ENCODE peak calls at places on chromosomes 4 and X, in ten cellular contexts. One of them, this sample, is unnamed.

GRCh38 chr4:159950707-159951106 is 847.8 kb downstream of the RAPGEF2 start:
- DNase-seq in K562: no peak
- DNase-seq in astrocyte: no peak
- DNase-seq in HepG2: no peak
- DNase-seq in HCT116: no peak
- DNase-seq in IMR-90: no peak
- DNase-seq in endothelial cell of umbilical vein: no peak
- DNase-seq in PC-3: no peak
- DNase-seq in mammary epithelial cell: no peak
- DNase-seq in SK-N-SH: no peak
- DNase-seq in this sample: no peak

GRCh38 chr4:76874176-76874575 is 23.8 kb downstream of the SOWAHB start:
- DNase-seq in mammary epithelial cell: no peak
- DNase-seq in IMR-90: no peak
- DNase-seq in endothelial cell of umbilical vein: no peak
- DNase-seq in SK-N-SH: peak; percentile 15
- DNase-seq in HepG2: no peak
- DNase-seq in PC-3: no peak
- DNase-seq in HCT116: no peak
- DNase-seq in astrocyte: no peak
- DNase-seq in K562: no peak
- DNase-seq in this sample: peak; percentile 53

GRCh38 chr4:139633661-139634060 is 32.0 kb upstream of the MGST2 start:
- DNase-seq in IMR-90: peak; percentile 20
- DNase-seq in mammary epithelial cell: no peak
- DNase-seq in endothelial cell of umbilical vein: peak; percentile 29
- DNase-seq in PC-3: peak; percentile 70
- DNase-seq in SK-N-SH: no peak
- DNase-seq in astrocyte: no peak
- DNase-seq in K562: no peak
- DNase-seq in HCT116: no peak
- DNase-seq in HepG2: peak; percentile 38
- DNase-seq in this sample: peak; percentile 83

GRCh38 chr4:155820887-155821529 is 45.1 kb downstream of the ASIC5 start:
- DNase-seq in SK-N-SH: no peak
- DNase-seq in endothelial cell of umbilical vein: no peak
- DNase-seq in mammary epithelial cell: no peak
- DNase-seq in K562: no peak
- DNase-seq in PC-3: no peak
- DNase-seq in astrocyte: no peak
- DNase-seq in HCT116: no peak
- DNase-seq in HepG2: no peak
- DNase-seq in IMR-90: no peak
- DNase-seq in this sample: no peak

GRCh38 chr4:113869743-113870375 is 108.3 kb upstream of the CAMK2D start:
- DNase-seq in astrocyte: peak; percentile 75
- DNase-seq in PC-3: peak; percentile 40
- DNase-seq in HepG2: no peak
- DNase-seq in HCT116: peak; percentile 1
- DNase-seq in SK-N-SH: no peak
- DNase-seq in IMR-90: peak; percentile 74
- DNase-seq in K562: no peak
- DNase-seq in endothelial cell of umbilical vein: peak; percentile 27
- DNase-seq in mammary epithelial cell: peak; percentile 90
- DNase-seq in this sample: no peak

GRCh38 chr4:173191623-173192041 is 23.0 kb downstream of the GALNT7 start:
- DNase-seq in PC-3: peak; percentile 90
- DNase-seq in K562: no peak
- DNase-seq in IMR-90: peak; percentile 52
- DNase-seq in HCT116: no peak
- DNase-seq in HepG2: no peak
- DNase-seq in SK-N-SH: no peak
- DNase-seq in mammary epithelial cell: peak; percentile 94
- DNase-seq in astrocyte: peak; percentile 60
- DNase-seq in endothelial cell of umbilical vein: peak; percentile 81
- DNase-seq in this sample: no peak

GRCh38 chr4:185955817-185956542 is 113.0 kb upstream of the TLR3 start:
- DNase-seq in HCT116: no peak
- DNase-seq in astrocyte: no peak
- DNase-seq in SK-N-SH: peak; percentile 50
- DNase-seq in HepG2: no peak
- DNase-seq in mammary epithelial cell: no peak
- DNase-seq in K562: no peak
- DNase-seq in PC-3: no peak
- DNase-seq in IMR-90: no peak
- DNase-seq in endothelial cell of umbilical vein: no peak
- DNase-seq in this sample: no peak

GRCh38 chr4:41839945-41840854 is 91.7 kb upstream of the PHOX2B start:
- DNase-seq in PC-3: peak; percentile 75
- DNase-seq in SK-N-SH: no peak
- DNase-seq in mammary epithelial cell: peak; percentile 61
- DNase-seq in astrocyte: no peak
- DNase-seq in endothelial cell of umbilical vein: no peak
- DNase-seq in K562: no peak
- DNase-seq in HCT116: no peak
- DNase-seq in IMR-90: no peak
- DNase-seq in HepG2: no peak
- DNase-seq in this sample: no peak

GRCh38 chr4:109232666-109233065 is 69.8 kb downstream of the COL25A1 start:
- DNase-seq in SK-N-SH: no peak
- DNase-seq in HepG2: no peak
- DNase-seq in IMR-90: no peak
- DNase-seq in astrocyte: peak; percentile 11
- DNase-seq in endothelial cell of umbilical vein: no peak
- DNase-seq in PC-3: no peak
- DNase-seq in mammary epithelial cell: no peak
- DNase-seq in K562: no peak
- DNase-seq in HCT116: no peak
- DNase-seq in this sample: no peak

GRCh38 chrX:133610056-133610455 is 194.8 kb upstream of the GPC4 start:
- DNase-seq in HepG2: no peak
- DNase-seq in K562: no peak
- DNase-seq in IMR-90: no peak
- DNase-seq in endothelial cell of umbilical vein: no peak
- DNase-seq in HCT116: no peak
- DNase-seq in mammary epithelial cell: no peak
- DNase-seq in SK-N-SH: no peak
- DNase-seq in PC-3: peak; percentile 10
- DNase-seq in astrocyte: peak; percentile 76
- DNase-seq in this sample: no peak

GRCh38 chrX:13647709-13648212 is 5.2 kb upstream of the TCEANC start:
- DNase-seq in IMR-90: peak; percentile 89
- DNase-seq in HepG2: peak; percentile 78
- DNase-seq in PC-3: no peak
- DNase-seq in SK-N-SH: no peak
- DNase-seq in HCT116: peak; percentile 57
- DNase-seq in K562: peak; percentile 72
- DNase-seq in mammary epithelial cell: no peak
- DNase-seq in endothelial cell of umbilical vein: peak; percentile 64
- DNase-seq in astrocyte: peak; percentile 74
- DNase-seq in this sample: no peak

DNA sequence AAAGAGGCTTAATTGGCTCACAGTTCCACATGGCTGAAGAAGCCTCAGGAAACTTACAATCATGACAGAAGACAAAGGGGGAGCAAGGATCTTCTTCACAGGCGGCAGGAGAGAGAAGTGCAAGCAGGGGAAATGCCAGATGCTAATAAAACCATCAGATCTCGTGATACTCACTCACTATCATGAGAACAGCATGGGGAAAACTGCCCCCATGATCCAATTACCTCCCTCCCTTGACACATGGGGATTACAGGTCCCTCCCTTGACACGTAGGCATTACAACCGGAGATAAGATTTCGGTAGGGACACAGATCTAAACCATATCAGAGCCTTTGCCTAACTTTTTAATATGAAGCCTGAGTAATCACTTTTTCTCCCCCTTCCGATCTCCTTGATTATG is 43.7 kb upstream of the MAPK10 start:
- DNase-seq in mammary epithelial cell: no peak
- DNase-seq in HepG2: no peak
- DNase-seq in astrocyte: no peak
- DNase-seq in K562: no peak
- DNase-seq in SK-N-SH: no peak
- DNase-seq in IMR-90: no peak
- DNase-seq in PC-3: no peak
- DNase-seq in HCT116: no peak
- DNase-seq in endothelial cell of umbilical vein: no peak
- DNase-seq in this sample: peak; percentile 55
- H3K4me3 ChIP-seq in mammary epithelial cell: no peak overlapping the region
- H3K4me3 ChIP-seq in HepG2: no peak overlapping the region
- H3K4me3 ChIP-seq in astrocyte: no peak overlapping the region
- H3K4me3 ChIP-seq in K562: no peak overlapping the region
- H3K4me3 ChIP-seq in SK-N-SH: no peak overlapping the region
- H3K4me3 ChIP-seq in IMR-90: no peak overlapping the region
- H3K4me3 ChIP-seq in PC-3: no peak overlapping the region
- H3K4me3 ChIP-seq in HCT116: no peak overlapping the region
- H3K4me3 ChIP-seq in endothelial cell of umbilical vein: no peak overlapping the region
- H3K4me3 ChIP-seq in this sample: peak overlapping the region; percentile 25

DNA sequence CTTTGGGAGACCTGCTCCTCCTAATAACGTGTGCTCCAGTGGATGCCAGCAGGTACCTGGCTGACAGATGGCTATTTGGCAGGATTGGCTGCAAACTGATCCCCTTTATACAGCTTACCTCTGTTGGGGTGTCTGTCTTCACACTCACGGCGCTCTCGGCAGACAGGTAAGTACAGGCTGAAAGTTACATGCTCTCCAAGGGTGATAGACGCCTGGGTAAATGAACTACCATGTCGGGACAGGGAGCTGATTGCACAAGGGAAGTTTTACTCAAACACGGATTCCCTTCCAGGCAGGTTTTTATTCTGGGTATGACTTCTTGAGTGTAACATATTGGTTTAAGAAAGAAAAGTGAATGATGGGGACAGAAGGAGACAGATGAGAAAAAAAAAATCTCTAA is 836 bp downstream of the GRPR start:
- DNase-seq in mammary epithelial cell: no peak
- DNase-seq in IMR-90: no peak
- DNase-seq in PC-3: peak; percentile 14
- DNase-seq in astrocyte: no peak
- DNase-seq in endothelial cell of umbilical vein: no peak
- DNase-seq in HCT116: no peak
- DNase-seq in HepG2: no peak
- DNase-seq in K562: no peak
- DNase-seq in SK-N-SH: no peak
- DNase-seq in this sample: no peak
- H3K9ac ChIP-seq in mammary epithelial cell: no peak overlapping the region
- H3K9ac ChIP-seq in IMR-90: no peak overlapping the region
- H3K9ac ChIP-seq in PC-3: peak overlapping the region; percentile 63
- H3K9ac ChIP-seq in astrocyte: no peak overlapping the region
- H3K9ac ChIP-seq in endothelial cell of umbilical vein: no peak overlapping the region
- H3K9ac ChIP-seq in HCT116: no peak overlapping the region
- H3K9ac ChIP-seq in HepG2: no peak overlapping the region
- H3K9ac ChIP-seq in K562: no peak overlapping the region
- H3K9ac ChIP-seq in SK-N-SH: no peak overlapping the region
- H3K9ac ChIP-seq in this sample: peak overlapping the region; percentile 15

GRCh38 chr4:47701286-47701685 is 136.6 kb downstream of the CORIN start:
- DNase-seq in IMR-90: no peak
- DNase-seq in astrocyte: no peak
- DNase-seq in HepG2: no peak
- DNase-seq in mammary epithelial cell: no peak
- DNase-seq in HCT116: no peak
- DNase-seq in SK-N-SH: no peak
- DNase-seq in endothelial cell of umbilical vein: no peak
- DNase-seq in PC-3: no peak
- DNase-seq in K562: no peak
- DNase-seq in this sample: no peak

GRCh38 chr4:47703964-47704363 is 133.9 kb downstream of the CORIN start:
- DNase-seq in K562: no peak
- DNase-seq in IMR-90: no peak
- DNase-seq in HCT116: no peak
- DNase-seq in SK-N-SH: no peak
- DNase-seq in mammary epithelial cell: no peak
- DNase-seq in endothelial cell of umbilical vein: no peak
- DNase-seq in PC-3: no peak
- DNase-seq in HepG2: no peak
- DNase-seq in astrocyte: no peak
- DNase-seq in this sample: no peak

GRCh38 chr4:47703008-47703407 is 134.9 kb downstream of the CORIN start:
- DNase-seq in SK-N-SH: no peak
- DNase-seq in HCT116: no peak
- DNase-seq in mammary epithelial cell: no peak
- DNase-seq in IMR-90: no peak
- DNase-seq in endothelial cell of umbilical vein: no peak
- DNase-seq in K562: no peak
- DNase-seq in PC-3: no peak
- DNase-seq in HepG2: no peak
- DNase-seq in astrocyte: no peak
- DNase-seq in this sample: peak; percentile 57

GRCh38 chr4:47704693-47705325 is 133.1 kb downstream of the CORIN start:
- DNase-seq in endothelial cell of umbilical vein: peak; percentile 22
- DNase-seq in SK-N-SH: peak; percentile 58
- DNase-seq in IMR-90: peak; percentile 37
- DNase-seq in astrocyte: no peak
- DNase-seq in K562: no peak
- DNase-seq in PC-3: peak; percentile 38
- DNase-seq in mammary epithelial cell: no peak
- DNase-seq in HCT116: no peak
- DNase-seq in HepG2: peak; percentile 58
- DNase-seq in this sample: peak; percentile 87

GRCh38 chr4:47705326-47705981 is 132.4 kb downstream of the CORIN start:
- DNase-seq in HepG2: peak; percentile 36
- DNase-seq in PC-3: peak; percentile 35
- DNase-seq in mammary epithelial cell: no peak
- DNase-seq in SK-N-SH: peak; percentile 46
- DNase-seq in endothelial cell of umbilical vein: no peak
- DNase-seq in IMR-90: peak; percentile 55
- DNase-seq in K562: peak; percentile 26
- DNase-seq in HCT116: no peak
- DNase-seq in astrocyte: no peak
- DNase-seq in this sample: no peak
- TF ChIP-seq CTCF in HepG2: peak; percentile 55
- TF ChIP-seq CTCF in PC-3: peak; percentile 55
- TF ChIP-seq CTCF in mammary epithelial cell: peak; percentile 35
- TF ChIP-seq CTCF in SK-N-SH: peak; percentile 59
- TF ChIP-seq CTCF in endothelial cell of umbilical vein: peak; percentile 7
- TF ChIP-seq CTCF in IMR-90: peak; percentile 52
- TF ChIP-seq CTCF in K562: no peak
- TF ChIP-seq CTCF in HCT116: peak; percentile 43
- TF ChIP-seq CTCF in astrocyte: peak; percentile 27
- TF ChIP-seq CTCF in this sample: peak; percentile 81

DNA sequence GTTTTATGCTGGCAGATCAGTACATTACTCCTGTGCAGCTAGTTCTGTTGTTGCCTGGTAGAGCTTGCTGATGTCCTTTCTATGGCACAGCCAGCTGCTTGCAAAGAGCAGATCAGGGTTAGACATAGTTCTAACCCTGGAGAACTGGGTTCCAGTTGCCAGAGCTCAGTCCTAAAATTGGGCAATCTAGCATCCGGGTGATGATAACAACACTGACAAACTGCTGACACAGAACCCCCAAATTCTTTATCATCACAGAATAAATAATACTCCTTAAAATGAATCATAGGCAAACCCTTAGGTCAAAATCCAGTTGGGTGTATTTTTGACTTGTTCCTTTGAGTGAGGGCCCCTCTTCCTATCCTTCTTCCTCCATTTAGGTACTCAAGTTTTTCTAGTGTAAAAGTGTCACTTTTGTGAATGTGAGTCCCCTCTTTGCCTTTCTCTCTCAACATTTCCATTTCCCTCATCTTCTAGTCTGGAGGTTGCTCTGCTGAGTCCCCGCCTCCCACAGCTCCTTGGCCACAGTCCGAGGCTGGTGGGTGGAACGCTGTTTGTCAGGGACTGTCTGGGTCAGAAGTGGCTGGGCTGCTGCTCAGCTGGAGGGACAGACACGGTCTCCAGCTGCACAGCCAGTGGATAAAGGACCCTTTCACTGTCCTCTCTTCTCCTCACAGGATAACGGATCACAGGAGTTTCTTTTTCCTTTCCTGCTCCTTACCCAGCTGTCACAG is 93.6 kb upstream of the RASGEF1B start:
- DNase-seq in IMR-90: no peak
- DNase-seq in HCT116: no peak
- DNase-seq in astrocyte: no peak
- DNase-seq in mammary epithelial cell: no peak
- DNase-seq in SK-N-SH: no peak
- DNase-seq in endothelial cell of umbilical vein: no peak
- DNase-seq in K562: no peak
- DNase-seq in HepG2: no peak
- DNase-seq in PC-3: peak; percentile 23
- DNase-seq in this sample: peak; percentile 57
- H3K4me3 ChIP-seq in IMR-90: no peak overlapping the region
- H3K4me3 ChIP-seq in HCT116: no peak overlapping the region
- H3K4me3 ChIP-seq in astrocyte: no peak overlapping the region
- H3K4me3 ChIP-seq in mammary epithelial cell: no peak overlapping the region
- H3K4me3 ChIP-seq in SK-N-SH: no peak overlapping the region
- H3K4me3 ChIP-seq in endothelial cell of umbilical vein: no peak overlapping the region
- H3K4me3 ChIP-seq in K562: no peak overlapping the region
- H3K4me3 ChIP-seq in HepG2: no peak overlapping the region
- H3K4me3 ChIP-seq in PC-3: no peak overlapping the region
- H3K4me3 ChIP-seq in this sample: no peak overlapping the region